ENCODE peak calls at places on chromosomes 11 and 22, in seven cellular contexts. K is sciatic nerve; M is psoas muscle; C is CD8-positive, alpha-beta T cell; N is memory B cell; U is stimulated activated CD4-positive, alpha-beta T cell treated with anti-CD3 and anti-CD28 coated beads, Interleukin-15, amount 100 ng/mL, for 48 hours; A is activated CD4-positive, alpha-beta T cell treated with anti-CD3 and anti-CD28 coated beads for 48 hours. I is an unnamed sample.

GRCh38 chr22:22974795-22975580 is 87.4 kb downstream of the IGLL5 start:
- DNase-seq in K (no peak), M (no peak), C (no peak), N (no peak), U (no peak), A (no peak), I (no peak)

GRCh38 chr11:15379483-15379882 is 264.8 kb downstream of the INSC start:
- DNase-seq in K (no peak), M (no peak), C (no peak), N (no peak), U (no peak), A (no peak), I (no peak)

GRCh38 chr11:125944350-125945010 is 1.4 kb upstream of the VSIG10L2 start:
- DNase-seq in K (no peak), M (no peak), C (no peak), N (no peak), U (no peak), A (no peak), I (no peak)

GRCh38 chr11:132311703-132312102 is 941.3 kb downstream of the NTM start:
- DNase-seq in K (no peak), M (no peak), C (no peak), N (no peak), U (no peak), A (no peak), I (no peak)

GRCh38 chr22:40265783-40266182 is 80.5 kb upstream of the ADSL start:
- DNase-seq in K (no peak), M (no peak), C (no peak), N (no peak), U (no peak), A (no peak), I (no peak)

GRCh38 chr22:17576475-17576874 is 13.2 kb downstream of the SLC25A18 start:
- DNase-seq in K (no peak), M (peak), C (no peak), N (no peak), U (no peak), A (peak), I (no peak)

GRCh38 chr11:1129143-1129665 is 28.5 kb upstream of the MUC5AC start:
- DNase-seq in K (no peak), M (no peak), C (no peak), N (no peak), U (no peak), A (no peak), I (no peak)

GRCh38 chr11:19890308-19890707 is 177.7 kb downstream of the NAV2 start:
- DNase-seq in K (no peak), M (no peak), C (no peak), N (no peak), U (no peak), A (no peak), I (no peak)

GRCh38 chr22:23175817-23176644 is 4.3 kb upstream of the BCR start:
- DNase-seq in K (no peak), M (no peak), C (no peak), N (no peak), U (no peak), A (no peak), I (no peak)

GRCh38 chr11:108818971-108819370 is 154.1 kb downstream of the DDX10 start:
- DNase-seq in K (no peak), M (no peak), C (no peak), N (no peak), U (no peak), A (no peak), I (no peak)

GRCh38 chr22:37428649-37429586 is 1.6 kb upstream of the ELFN2 start:
- DNase-seq in K (no peak), M (no peak), C (peak), N (peak), U (peak), A (peak), I (no peak)

GRCh38 chr22:44543362-44543761 is 45.3 kb upstream of the RTL6 start:
- DNase-seq in K (no peak), M (no peak), C (no peak), N (no peak), U (no peak), A (no peak), I (no peak)

GRCh38 chr11:111851636-111852035 is 19.7 kb downstream of the ALG9 start:
- DNase-seq in K (no peak), M (no peak), C (no peak), N (no peak), U (no peak), A (no peak), I (no peak)

GRCh38 chr11:38648597-38648996 is 2050.6 kb upstream of the RAG2 start:
- DNase-seq in K (no peak), M (no peak), C (no peak), N (no peak), U (no peak), A (no peak), I (no peak)

GRCh38 chr11:63551889-63552266 is 11.3 kb downstream of the PLAAT2 start:
- DNase-seq in K (no peak), M (no peak), C (peak), N (no peak), U (no peak), A (peak), I (no peak)

GRCh38 chr11:206516-207212 is 535 bp downstream of the BET1L start:
- DNase-seq in K (no peak), M (no peak), C (no peak), N (no peak), U (no peak), A (no peak), I (no peak)